ENCODE peak calls at places on chromosomes 5 and 9, in five cellular contexts. One of them, this sample, is unnamed.

GRCh38 chr5:88555658-88556057 is 287.0 kb upstream of the TMEM161B start:
- DNase-seq in SK-N-SH: no peak
- DNase-seq in GM23338: peak; percentile 62
- DNase-seq in OCI-LY7: no peak
- DNase-seq in HCT116: no peak
- DNase-seq in this sample: no peak

GRCh38 chr9:136373300-136374182 is at the start of gene CARD9:
- DNase-seq in SK-N-SH: peak; percentile 83
- DNase-seq in GM23338: no peak
- DNase-seq in OCI-LY7: no peak
- DNase-seq in HCT116: no peak
- DNase-seq in this sample: no peak

GRCh38 chr9:14263707-14264483 is 50.0 kb downstream of the NFIB start:
- DNase-seq in SK-N-SH: no peak
- DNase-seq in GM23338: no peak
- DNase-seq in OCI-LY7: no peak
- DNase-seq in HCT116: no peak
- DNase-seq in this sample: no peak

GRCh38 chr9:101398930-101399640 is 434 bp downstream of the ZNF189 start:
- DNase-seq in SK-N-SH: no peak
- DNase-seq in GM23338: no peak
- DNase-seq in OCI-LY7: peak; percentile 7
- DNase-seq in HCT116: no peak
- DNase-seq in this sample: peak; percentile 13

GRCh38 chr5:113367586-113367985 is 67.2 kb downstream of the TSSK1B start:
- DNase-seq in SK-N-SH: peak; percentile 41
- DNase-seq in GM23338: peak; percentile 37
- DNase-seq in OCI-LY7: no peak
- DNase-seq in HCT116: no peak
- DNase-seq in this sample: no peak

GRCh38 chr5:151286246-151286645 is 17.3 kb downstream of the SLC36A3 start:
- DNase-seq in SK-N-SH: no peak
- DNase-seq in GM23338: no peak
- DNase-seq in OCI-LY7: no peak
- DNase-seq in HCT116: no peak
- DNase-seq in this sample: no peak

GRCh38 chr9:128550770-128551651 is 1.4 kb upstream of the SPTAN1 start:
- DNase-seq in SK-N-SH: no peak
- DNase-seq in GM23338: peak; percentile 49
- DNase-seq in OCI-LY7: no peak
- DNase-seq in HCT116: no peak
- DNase-seq in this sample: peak; percentile 16

GRCh38 chr5:10192309-10192708 is 57.4 kb downstream of the ATPSCKMT start:
- DNase-seq in SK-N-SH: no peak
- DNase-seq in GM23338: no peak
- DNase-seq in OCI-LY7: no peak
- DNase-seq in HCT116: no peak
- DNase-seq in this sample: no peak

GRCh38 chr5:75524071-75524470 is 12.4 kb downstream of the POLK start:
- DNase-seq in SK-N-SH: no peak
- DNase-seq in GM23338: no peak
- DNase-seq in OCI-LY7: peak; percentile 17
- DNase-seq in HCT116: no peak
- DNase-seq in this sample: no peak

GRCh38 chr9:87534957-87535356 is 37.3 kb downstream of the DAPK1 start:
- DNase-seq in SK-N-SH: peak; percentile 65
- DNase-seq in GM23338: no peak
- DNase-seq in OCI-LY7: no peak
- DNase-seq in HCT116: no peak
- DNase-seq in this sample: no peak

GRCh38 chr5:76582252-76583162 is 40.7 kb downstream of the F2RL2 start:
- DNase-seq in SK-N-SH: no peak
- DNase-seq in GM23338: no peak
- DNase-seq in OCI-LY7: peak; percentile 52
- DNase-seq in HCT116: no peak
- DNase-seq in this sample: peak; percentile 17

DNA sequence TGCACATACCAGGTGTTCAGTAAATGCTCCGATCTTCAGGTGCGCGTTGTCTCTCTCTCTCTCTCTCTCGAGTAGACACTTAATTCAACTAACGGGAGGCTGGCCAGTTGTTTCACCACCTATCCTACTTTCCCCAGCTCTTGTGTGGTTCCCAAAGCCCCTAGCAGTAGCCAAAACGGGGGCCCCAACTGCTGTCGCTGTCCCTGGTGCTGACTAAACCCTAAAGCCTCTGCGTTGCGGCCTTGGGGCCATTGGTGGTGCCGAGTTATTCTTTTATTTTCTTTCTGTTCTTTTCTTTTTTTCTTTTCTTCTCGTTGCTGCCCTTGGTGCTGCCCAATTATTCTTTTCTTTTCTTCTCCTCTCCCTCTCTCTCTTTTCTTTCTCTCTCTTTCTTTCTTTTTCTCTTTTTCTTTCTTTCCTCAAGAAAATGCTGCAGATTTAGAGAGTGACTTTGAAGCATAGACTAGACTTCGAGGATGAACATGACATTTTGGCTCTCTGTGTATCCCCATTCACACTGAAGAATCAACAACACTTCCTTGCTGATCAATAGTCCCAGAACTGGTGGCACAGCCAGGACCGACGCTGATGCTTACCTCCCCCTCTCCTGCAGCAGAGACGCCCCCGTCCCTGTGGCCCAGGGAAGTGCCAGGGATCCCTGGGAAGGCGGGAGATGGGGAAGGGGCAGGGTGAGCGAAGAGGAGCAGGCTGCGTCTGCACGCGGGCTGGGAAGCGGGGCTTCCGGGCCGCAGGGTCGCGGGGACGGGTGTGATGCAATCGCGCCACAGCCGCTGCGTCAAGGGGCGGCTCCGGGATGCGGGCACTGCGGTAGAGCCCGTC is at the start of gene FBLL1:
- DNase-seq in SK-N-SH: peak; percentile 94
- DNase-seq in GM23338: peak; percentile 93
- DNase-seq in OCI-LY7: no peak
- DNase-seq in HCT116: no peak
- DNase-seq in this sample: peak; percentile 60
- H3K4me3 ChIP-seq in SK-N-SH: peak within 1 kb of the TSS; percentile 60
- H3K4me3 ChIP-seq in GM23338: peak within 1 kb of the TSS; percentile 56
- H3K4me3 ChIP-seq in OCI-LY7: no peak within 1 kb of the TSS
- H3K4me3 ChIP-seq in HCT116: no peak within 1 kb of the TSS
- H3K4me3 ChIP-seq in this sample: peak within 1 kb of the TSS; percentile 39

DNA sequence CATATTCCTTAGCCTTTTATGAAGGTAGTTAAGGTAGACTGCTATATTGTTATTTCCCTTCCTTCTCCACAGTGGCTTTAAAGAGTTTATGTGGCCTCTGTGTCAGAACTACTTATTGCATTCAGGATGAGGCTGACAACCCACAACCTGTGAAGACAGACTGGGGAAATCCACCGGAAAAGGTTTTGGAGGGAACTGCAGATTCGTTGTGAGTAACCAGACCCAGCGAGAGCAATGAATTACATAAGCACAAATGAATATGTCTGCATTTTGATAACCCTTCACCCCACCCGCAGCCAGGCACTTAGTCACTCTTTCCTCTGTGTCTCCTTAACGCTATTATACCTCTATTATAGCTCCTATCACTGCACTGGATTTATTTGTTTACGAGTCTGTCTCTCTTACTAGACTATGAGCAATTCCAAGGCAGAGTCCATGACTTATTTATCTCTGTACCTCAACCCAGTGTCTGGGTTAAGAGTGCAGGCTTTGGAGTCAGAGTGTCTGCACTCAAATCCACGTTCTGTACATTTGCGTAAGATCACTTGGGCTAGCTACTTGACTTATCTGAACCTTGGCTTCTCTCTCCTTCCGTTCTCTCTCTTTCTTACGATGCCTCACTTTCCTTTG is 19.2 kb downstream of the KCTD16 start:
- DNase-seq in SK-N-SH: peak; percentile 9
- DNase-seq in GM23338: no peak
- DNase-seq in OCI-LY7: no peak
- DNase-seq in HCT116: no peak
- DNase-seq in this sample: peak; percentile 74
- H3K4me2 ChIP-seq in SK-N-SH: peak overlapping the region; percentile 9
- H3K4me2 ChIP-seq in GM23338: no peak overlapping the region
- H3K4me2 ChIP-seq in OCI-LY7: no peak overlapping the region
- H3K4me2 ChIP-seq in HCT116: no peak overlapping the region
- H3K4me2 ChIP-seq in this sample: peak overlapping the region; percentile 1

GRCh38 chr5:122661496-122662180 is 113.2 kb upstream of the SNX2 start:
- DNase-seq in SK-N-SH: no peak
- DNase-seq in GM23338: no peak
- DNase-seq in OCI-LY7: no peak
- DNase-seq in HCT116: no peak
- DNase-seq in this sample: no peak
- TF ChIP-seq EZH2phosphoT487 in SK-N-SH: no peak
- TF ChIP-seq EZH2phosphoT487 in GM23338: no peak
- TF ChIP-seq EZH2phosphoT487 in OCI-LY7: no peak
- TF ChIP-seq EZH2phosphoT487 in HCT116: no peak
- TF ChIP-seq EZH2phosphoT487 in this sample: no peak

DNA sequence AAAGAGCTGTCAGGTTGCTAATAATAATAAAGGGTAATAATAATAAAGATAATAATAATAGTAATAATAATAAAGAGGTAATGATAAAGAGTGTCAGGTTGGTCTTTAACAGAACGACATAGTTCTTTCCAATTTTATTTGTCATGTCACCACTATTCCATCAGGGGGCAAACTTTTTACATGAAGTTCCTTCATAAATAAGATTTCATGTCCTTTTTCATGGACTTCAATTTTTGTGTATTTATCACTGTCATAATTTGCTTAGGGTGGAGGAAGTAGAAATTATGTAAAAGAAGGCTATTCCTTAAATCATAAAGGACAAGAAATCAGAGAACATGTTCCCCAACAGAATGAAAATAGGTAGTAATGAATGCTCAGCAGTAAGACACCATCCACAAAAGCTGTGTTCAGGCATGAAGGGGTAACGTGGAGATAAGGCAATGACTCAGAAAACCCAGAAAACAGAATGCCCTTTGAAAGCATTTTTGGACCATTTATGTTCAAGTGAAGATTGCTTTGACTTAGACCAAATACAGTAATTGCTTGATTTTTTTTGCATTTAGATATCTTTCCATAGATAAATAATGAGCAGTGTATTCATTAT is 72.7 kb downstream of the ZFAND5 start:
- DNase-seq in SK-N-SH: peak; percentile 27
- DNase-seq in GM23338: peak; percentile 59
- DNase-seq in OCI-LY7: peak; percentile 34
- DNase-seq in HCT116: no peak
- DNase-seq in this sample: peak; percentile 60
- H3K4me3 ChIP-seq in SK-N-SH: no peak overlapping the region
- H3K4me3 ChIP-seq in GM23338: no peak overlapping the region
- H3K4me3 ChIP-seq in OCI-LY7: no peak overlapping the region
- H3K4me3 ChIP-seq in HCT116: no peak overlapping the region
- H3K4me3 ChIP-seq in this sample: no peak overlapping the region

GRCh38 chr5:137888875-137889759 is at the start of gene PKD2L2:
- DNase-seq in SK-N-SH: peak; percentile 90
- DNase-seq in GM23338: peak; percentile 94
- DNase-seq in OCI-LY7: peak; percentile 31
- DNase-seq in HCT116: no peak
- DNase-seq in this sample: peak; percentile 77
- H3K4me2 ChIP-seq in SK-N-SH: peak within 1 kb of the TSS; percentile 96
- H3K4me2 ChIP-seq in GM23338: peak within 1 kb of the TSS; percentile 76
- H3K4me2 ChIP-seq in OCI-LY7: peak within 1 kb of the TSS; percentile 82
- H3K4me2 ChIP-seq in HCT116: no peak within 1 kb of the TSS
- H3K4me2 ChIP-seq in this sample: peak within 1 kb of the TSS; percentile 70

GRCh38 chr9:114570742-114571141 is 16.8 kb upstream of the ATP6V1G1 start:
- DNase-seq in SK-N-SH: no peak
- DNase-seq in GM23338: no peak
- DNase-seq in OCI-LY7: peak; percentile 33
- DNase-seq in HCT116: no peak
- DNase-seq in this sample: no peak
- TF ChIP-seq EZH2phosphoT487 in SK-N-SH: no peak
- TF ChIP-seq EZH2phosphoT487 in GM23338: no peak
- TF ChIP-seq EZH2phosphoT487 in OCI-LY7: no peak
- TF ChIP-seq EZH2phosphoT487 in HCT116: no peak
- TF ChIP-seq EZH2phosphoT487 in this sample: no peak

DNA sequence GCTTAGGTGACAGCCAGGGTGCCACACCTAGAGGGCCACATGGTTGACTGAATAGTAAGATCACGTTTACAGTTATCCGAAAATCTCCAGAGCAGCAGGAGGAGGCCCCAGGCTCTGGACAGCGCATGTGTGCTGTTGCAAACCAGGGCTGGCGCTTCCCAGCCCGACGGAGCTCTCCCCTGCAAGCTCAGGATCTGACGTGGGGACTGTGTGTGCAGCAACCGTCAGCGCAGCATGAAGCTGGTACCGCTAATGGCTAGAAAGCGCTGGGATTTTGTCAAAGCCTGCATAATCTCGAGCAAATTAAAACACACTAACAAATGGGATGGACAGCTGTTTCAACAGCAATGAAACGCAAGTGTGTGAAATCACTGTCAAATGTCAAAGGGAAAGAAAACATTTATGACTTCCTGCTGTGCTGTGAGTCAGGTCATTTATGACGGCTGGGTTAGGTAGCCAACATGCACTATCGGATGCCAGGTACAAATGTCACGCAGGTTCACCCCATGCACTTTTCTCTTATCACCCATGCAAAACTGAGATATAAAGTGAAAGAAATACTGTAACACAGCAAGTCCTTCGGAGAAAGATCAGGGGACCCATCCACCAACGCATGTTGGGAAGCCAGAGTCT is 7.5 kb downstream of the SURF4 start:
- DNase-seq in SK-N-SH: peak; percentile 79
- DNase-seq in GM23338: no peak
- DNase-seq in OCI-LY7: no peak
- DNase-seq in HCT116: no peak
- DNase-seq in this sample: peak; percentile 56
- H3K4me3 ChIP-seq in SK-N-SH: no peak overlapping the region
- H3K4me3 ChIP-seq in GM23338: no peak overlapping the region
- H3K4me3 ChIP-seq in OCI-LY7: no peak overlapping the region
- H3K4me3 ChIP-seq in HCT116: no peak overlapping the region
- H3K4me3 ChIP-seq in this sample: no peak overlapping the region

GRCh38 chr9:115133649-115134048 is 15.7 kb upstream of the TNC start:
- DNase-seq in SK-N-SH: no peak
- DNase-seq in GM23338: no peak
- DNase-seq in OCI-LY7: no peak
- DNase-seq in HCT116: no peak
- DNase-seq in this sample: no peak

GRCh38 chr9:115134941-115135340 is 17.0 kb upstream of the TNC start:
- DNase-seq in SK-N-SH: no peak
- DNase-seq in GM23338: no peak
- DNase-seq in OCI-LY7: no peak
- DNase-seq in HCT116: no peak
- DNase-seq in this sample: no peak

GRCh38 chr9:115136379-115136778 is 18.4 kb upstream of the TNC start:
- DNase-seq in SK-N-SH: no peak
- DNase-seq in GM23338: no peak
- DNase-seq in OCI-LY7: no peak
- DNase-seq in HCT116: no peak
- DNase-seq in this sample: no peak

GRCh38 chr9:115137511-115137910 is 19.6 kb upstream of the TNC start:
- DNase-seq in SK-N-SH: no peak
- DNase-seq in GM23338: no peak
- DNase-seq in OCI-LY7: no peak
- DNase-seq in HCT116: no peak
- DNase-seq in this sample: peak; percentile 41

GRCh38 chr9:115135786-115136185 is 17.8 kb upstream of the TNC start:
- DNase-seq in SK-N-SH: no peak
- DNase-seq in GM23338: no peak
- DNase-seq in OCI-LY7: no peak
- DNase-seq in HCT116: no peak
- DNase-seq in this sample: no peak
- H3K4me2 ChIP-seq in SK-N-SH: no peak overlapping the region
- H3K4me2 ChIP-seq in GM23338: no peak overlapping the region
- H3K4me2 ChIP-seq in OCI-LY7: no peak overlapping the region
- H3K4me2 ChIP-seq in HCT116: no peak overlapping the region
- H3K4me2 ChIP-seq in this sample: no peak overlapping the region

GRCh38 chr5:14722923-14723322 is 58.4 kb downstream of the OTULIN start:
- DNase-seq in SK-N-SH: no peak
- DNase-seq in GM23338: no peak
- DNase-seq in OCI-LY7: no peak
- DNase-seq in HCT116: no peak
- DNase-seq in this sample: no peak
- TF ChIP-seq EZH2phosphoT487 in SK-N-SH: no peak
- TF ChIP-seq EZH2phosphoT487 in GM23338: no peak
- TF ChIP-seq EZH2phosphoT487 in OCI-LY7: no peak
- TF ChIP-seq EZH2phosphoT487 in HCT116: no peak
- TF ChIP-seq EZH2phosphoT487 in this sample: no peak

GRCh38 chr9:37976714-37977477 is 73.0 kb upstream of the SLC25A51 start:
- DNase-seq in SK-N-SH: no peak
- DNase-seq in GM23338: no peak
- DNase-seq in OCI-LY7: no peak
- DNase-seq in HCT116: no peak
- DNase-seq in this sample: peak; percentile 71
- H3K4me3 ChIP-seq in SK-N-SH: no peak overlapping the region
- H3K4me3 ChIP-seq in GM23338: no peak overlapping the region
- H3K4me3 ChIP-seq in OCI-LY7: no peak overlapping the region
- H3K4me3 ChIP-seq in HCT116: no peak overlapping the region
- H3K4me3 ChIP-seq in this sample: no peak overlapping the region

This sample was measured in hepatocyte.